ENCODE peak calls at places on chromosomes 16 and 17, in seven cellular contexts. C, J, V, B, Z, G and F are unnamed samples. For H3K9me3 and H3K27me3, the result is how much of the 10 kb centered on the place peaks cover.

GRCh38 chr17:10821062-10821461 is 16.8 kb downstream of the PIRT start:
- DNase-seq in C (peak), Z (no peak), G (no peak), J (no peak), V (no peak), B (no peak), F (no peak)

GRCh38 chr17:49996495-49997255 is 1.7 kb upstream of the DLX3 start:
- DNase-seq in V (peak), G (peak), Z (peak), C (peak), J (peak), B (no peak), F (peak)

GRCh38 chr16:82061861-82062525 is 26.9 kb downstream of the HSD17B2 start:
- DNase-seq in G (no peak), V (peak), C (peak), Z (no peak), B (no peak), J (peak), F (no peak)

GRCh38 chr17:70767102-70767701 is 597.9 kb downstream of the KCNJ2 start:
- DNase-seq in G (no peak), C (peak), Z (peak), J (peak), B (no peak), V (peak), F (no peak)

GRCh38 chr16:29877266-29877961 is 14.4 kb upstream of the CDIPT start:
- DNase-seq in C (no peak), J (peak), Z (peak), V (no peak), G (no peak), B (no peak), F (peak)

GRCh38 chr17:75313941-75314550 is 24.8 kb upstream of the SLC25A19 start:
- DNase-seq in C (no peak), V (no peak), J (peak), G (no peak), B (no peak), Z (no peak), F (no peak)

GRCh38 chr16:64238576-64238975 is 883.3 kb downstream of the CDH11 start:
- DNase-seq in B (no peak), C (no peak), G (no peak), Z (no peak), J (peak), V (peak), F (no peak)

GRCh38 chr17:55177914-55178217 is 86.9 kb upstream of the HLF start:
- DNase-seq in C (no peak), J (no peak), G (no peak), Z (no peak), B (no peak), V (no peak), F (no peak)

GRCh38 chr17:263773-264172 is 82.3 kb upstream of the DOC2B start:
- DNase-seq in G (peak), J (no peak), V (no peak), C (no peak), B (no peak), Z (no peak), F (no peak)

GRCh38 chr16:4882261-4882632 is 35.0 kb downstream of the UBN1 start:
- DNase-seq in B (no peak), Z (no peak), V (peak), C (no peak), G (no peak), J (peak), F (no peak)

GRCh38 chr16:73000020-73000906 is 47.7 kb downstream of the ZFHX3 start:
- DNase-seq in B (peak), C (peak), V (peak), J (peak), Z (no peak), G (no peak), F (no peak)

GRCh38 chr16:83771306-83771942 is 36.4 kb upstream of the HSBP1 start:
- DNase-seq in C (no peak), B (peak), Z (no peak), J (no peak), V (no peak), G (peak), F (no peak)

GRCh38 chr16:76748698-76749097 is 442.3 kb upstream of the MON1B start:
- DNase-seq in Z (no peak), C (no peak), G (no peak), B (no peak), V (no peak), J (no peak), F (no peak)

DNA sequence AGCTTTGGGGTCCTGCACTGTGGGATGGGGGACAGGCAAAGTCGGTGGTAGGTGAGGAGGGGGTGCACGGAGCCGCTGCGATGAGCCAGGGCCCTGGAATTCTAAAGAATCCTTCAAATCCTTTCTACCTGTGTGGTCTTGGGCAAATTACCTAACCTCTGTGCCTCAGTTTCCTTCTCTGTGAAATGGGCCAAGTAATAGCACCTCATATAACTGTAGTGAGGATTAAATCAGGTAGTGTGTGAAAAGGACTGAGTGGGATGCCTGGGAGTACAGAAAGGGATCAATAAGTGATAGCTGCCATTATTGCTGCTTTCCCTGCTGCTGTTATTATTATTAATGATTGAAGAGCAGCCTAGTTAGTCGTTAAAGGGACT is 929 bp downstream of the SCNN1G start:
- DNase-seq in Z (no peak), J (no peak), V (no peak), G (no peak), B (no peak), C (no peak), F (no peak)
- H3K4me3 ChIP-seq in Z (no peak), J (no peak), V (no peak), G (no peak), B (no peak), C (no peak), F (no peak)

GRCh38 chr16:46519063-46519462 is 102.1 kb downstream of the SHCBP1 start:
- DNase-seq in B (no peak), Z (no peak), V (no peak), J (no peak), G (no peak), C (no peak), F (no peak)
- H3K9me3 ChIP-seq in B (under half), Z (under half), V (under half), J (under half), G (under half), C (under half), F (under half)

GRCh38 chr17:44372036-44372435 is 8.4 kb upstream of the FAM171A2 start:
- DNase-seq in C (no peak), Z (no peak), G (no peak), B (no peak), V (no peak), J (no peak), F (no peak)
- H3K27me3 ChIP-seq in C (under half), Z (under half), G (under half), B (under half), V (under half), J (under half), F (under half)

GRCh38 chr16:2035431-2036199 is 8.9 kb downstream of the NHERF2 start:
- DNase-seq in V (peak), G (peak), J (peak), C (no peak), B (no peak), Z (no peak), F (peak)

GRCh38 chr16:2034695-2035430 is 8.2 kb downstream of the NHERF2 start:
- DNase-seq in C (no peak), G (peak), J (no peak), Z (no peak), B (no peak), V (peak), F (no peak)

GRCh38 chr16:2037631-2038358 is 9.8 kb downstream of the NTHL1 start:
- DNase-seq in G (no peak), B (no peak), J (no peak), V (no peak), Z (no peak), C (no peak), F (no peak)

GRCh38 chr16:2037115-2037514 is 10.4 kb downstream of the NHERF2 start:
- DNase-seq in V (no peak), J (no peak), C (no peak), Z (no peak), G (no peak), B (no peak), F (no peak)

DNA sequence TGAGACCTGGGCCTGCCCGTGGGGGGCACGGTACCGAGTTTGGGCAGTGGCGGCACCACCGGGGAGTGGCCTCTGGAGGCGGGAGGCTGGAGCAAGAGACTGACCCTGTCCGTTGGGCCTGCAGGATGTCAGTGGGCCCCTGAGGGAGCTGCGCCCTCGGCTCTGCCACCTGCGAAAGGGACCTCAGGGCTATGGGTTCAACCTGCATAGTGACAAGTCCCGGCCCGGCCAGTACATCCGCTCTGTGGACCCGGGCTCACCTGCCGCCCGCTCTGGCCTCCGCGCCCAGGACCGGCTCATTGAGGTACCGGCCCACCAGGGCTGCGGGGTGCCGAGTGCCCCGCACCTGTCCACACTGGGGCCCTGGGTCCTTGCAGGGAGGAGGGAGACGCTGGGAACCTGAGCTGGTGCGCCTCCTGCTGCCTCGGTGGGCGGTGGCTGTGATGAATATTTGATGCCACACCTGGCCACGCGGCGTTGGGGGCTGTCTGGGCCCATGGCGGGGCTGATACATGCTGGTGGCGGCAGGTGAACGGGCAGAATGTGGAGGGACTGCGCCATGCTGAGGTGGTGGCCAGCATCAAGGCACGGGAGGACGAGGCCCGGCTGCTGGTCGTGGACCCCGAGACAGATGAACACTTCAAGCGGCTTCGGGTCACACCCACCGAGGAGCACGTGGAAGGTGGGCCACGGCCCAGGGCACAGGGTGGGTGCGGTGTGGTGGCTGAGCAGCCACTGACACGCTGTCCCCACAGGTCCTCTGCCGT is 9.7 kb downstream of the NHERF2 start:
- DNase-seq in C (no peak), G (no peak), V (no peak), Z (no peak), B (no peak), J (no peak), F (no peak)
- H3K4me3 ChIP-seq in C (no peak), G (no peak), V (no peak), Z (no peak), B (peak), J (peak), F (no peak)

DNA sequence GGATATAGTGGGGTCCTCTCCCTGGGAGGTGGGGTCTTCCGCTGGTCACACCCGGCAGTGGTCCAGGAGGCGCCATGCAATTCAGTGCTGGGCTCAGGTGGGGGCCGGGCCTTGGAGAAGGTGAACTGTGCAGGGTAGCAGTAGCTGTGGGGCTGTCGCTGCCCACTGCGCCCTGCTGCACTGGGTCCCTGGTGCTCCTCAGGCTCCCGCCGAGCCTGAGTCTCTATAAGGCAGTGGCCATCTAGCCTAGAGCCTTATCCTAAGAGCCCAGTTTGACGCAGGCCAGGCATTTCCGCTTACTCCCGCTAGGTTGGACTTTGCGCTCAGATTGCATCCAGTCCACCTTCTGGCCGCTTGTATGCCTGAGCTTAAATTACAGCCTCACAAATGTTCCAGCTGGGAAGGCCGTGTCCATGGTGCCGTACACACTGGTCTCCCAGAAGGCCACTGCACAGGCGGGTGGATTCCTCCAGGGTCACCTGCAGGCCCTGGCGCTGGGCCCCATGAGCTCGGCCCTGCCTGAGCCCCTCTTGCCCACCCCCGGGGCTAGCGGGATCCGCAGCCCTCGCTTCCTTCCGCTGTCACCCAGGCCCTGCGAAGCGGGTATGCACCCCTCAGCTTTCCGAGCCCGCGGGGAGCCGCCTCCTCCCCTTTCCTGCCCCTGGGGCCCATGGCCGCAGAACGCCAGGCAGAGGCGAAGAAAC is 1762.2 kb downstream of the TP53TG3F start:
- DNase-seq in B (no peak), C (no peak), J (no peak), Z (no peak), V (no peak), G (no peak), F (no peak)
- H3K9me3 ChIP-seq in B (under half), C (under half), J (under half), Z (under half), V (under half), G (under half), F (under half)

DNA sequence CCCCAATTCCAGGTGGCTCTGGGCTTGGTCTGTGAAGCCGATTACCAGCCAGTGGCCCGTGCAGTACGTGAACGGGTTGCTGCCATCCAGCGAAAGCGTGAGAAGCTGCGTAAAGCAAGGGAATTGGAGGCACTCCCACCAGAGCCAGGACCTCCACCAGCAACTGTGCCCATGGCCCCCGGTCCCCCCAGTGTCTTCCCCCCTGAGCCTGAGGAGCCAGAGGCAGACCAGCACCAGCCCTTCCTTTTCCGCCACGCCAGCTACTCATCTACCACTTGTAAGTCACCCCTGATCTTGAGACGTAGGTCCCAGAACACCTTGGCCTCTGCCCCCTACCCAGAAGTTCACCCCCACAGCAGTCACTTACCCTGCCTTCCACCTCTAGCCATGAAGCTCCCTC is 6.9 kb downstream of the WNK4 start:
- DNase-seq in V (no peak), Z (no peak), J (no peak), B (no peak), G (no peak), C (no peak), F (no peak)
- H3K27me3 ChIP-seq in V (under half), Z (under half), J (under half), B (under half), G (under half), C (under half), F (under half)

GRCh38 chr17:36602924-36603384 is 1.6 kb downstream of the MRM1 start:
- DNase-seq in C (peak), B (no peak), J (peak), Z (peak), V (peak), G (peak), F (peak)
- H3K4me3 ChIP-seq in C (peak), B (peak), J (peak), Z (peak), V (peak), G (peak), F (peak)

GRCh38 chr16:35574011-35574410 is 2114.6 kb downstream of the TP53TG3F start:
- DNase-seq in C (no peak), V (no peak), G (no peak), B (no peak), J (no peak), Z (no peak), F (no peak)
- H3K9me3 ChIP-seq in C (under half), V (under half), G (under half), B (under half), J (under half), Z (under half), F (under half)